ENCODE peak calls at places on chromosomes 12 and 14, in ten cellular contexts. One of them, this sample, is unnamed.

GRCh38 chr12:122992386-122992785 is 11.9 kb downstream of the ARL6IP4 start:
- DNase-seq in HEK293T: no peak
- DNase-seq in stimulated activated CD4-positive, alpha-beta T cell treated with anti-CD3 and anti-CD28 coated beads, Interleukin-4, amount 100 ng/mL, for 24 hours: no peak
- DNase-seq in iris pigment epithelial cell: no peak
- DNase-seq in anterior cingulate cortex: no peak
- DNase-seq in EH: no peak
- DNase-seq in upper lobe of right lung: no peak
- DNase-seq in dorsolateral prefrontal cortex: no peak
- DNase-seq in neural crest cell: no peak
- DNase-seq in cardiac fibroblast: no peak
- DNase-seq in this sample: no peak

GRCh38 chr12:72261885-72262284 is 10.3 kb upstream of the TRHDE start:
- DNase-seq in dorsolateral prefrontal cortex: no peak
- DNase-seq in upper lobe of right lung: no peak
- DNase-seq in cardiac fibroblast: no peak
- DNase-seq in iris pigment epithelial cell: no peak
- DNase-seq in EH: no peak
- DNase-seq in neural crest cell: no peak
- DNase-seq in anterior cingulate cortex: no peak
- DNase-seq in HEK293T: no peak
- DNase-seq in stimulated activated CD4-positive, alpha-beta T cell treated with anti-CD3 and anti-CD28 coated beads, Interleukin-4, amount 100 ng/mL, for 24 hours: no peak
- DNase-seq in this sample: no peak

GRCh38 chr12:54370218-54370730 is 6.0 kb upstream of the GPR84 start:
- DNase-seq in anterior cingulate cortex: peak
- DNase-seq in HEK293T: peak
- DNase-seq in EH: peak
- DNase-seq in iris pigment epithelial cell: peak
- DNase-seq in cardiac fibroblast: peak
- DNase-seq in dorsolateral prefrontal cortex: peak
- DNase-seq in neural crest cell: peak
- DNase-seq in upper lobe of right lung: peak
- DNase-seq in stimulated activated CD4-positive, alpha-beta T cell treated with anti-CD3 and anti-CD28 coated beads, Interleukin-4, amount 100 ng/mL, for 24 hours: no peak
- DNase-seq in this sample: no peak

GRCh38 chr12:111363578-111363977 is 5.3 kb downstream of the PHETA1 start:
- DNase-seq in dorsolateral prefrontal cortex: no peak
- DNase-seq in EH: peak
- DNase-seq in stimulated activated CD4-positive, alpha-beta T cell treated with anti-CD3 and anti-CD28 coated beads, Interleukin-4, amount 100 ng/mL, for 24 hours: no peak
- DNase-seq in iris pigment epithelial cell: peak
- DNase-seq in anterior cingulate cortex: no peak
- DNase-seq in neural crest cell: no peak
- DNase-seq in cardiac fibroblast: peak
- DNase-seq in HEK293T: no peak
- DNase-seq in upper lobe of right lung: no peak
- DNase-seq in this sample: no peak

GRCh38 chr14:68864301-68864810 is 71.5 kb upstream of the ZFP36L1 start:
- DNase-seq in dorsolateral prefrontal cortex: no peak
- DNase-seq in upper lobe of right lung: peak
- DNase-seq in neural crest cell: no peak
- DNase-seq in HEK293T: no peak
- DNase-seq in EH: no peak
- DNase-seq in iris pigment epithelial cell: no peak
- DNase-seq in anterior cingulate cortex: no peak
- DNase-seq in stimulated activated CD4-positive, alpha-beta T cell treated with anti-CD3 and anti-CD28 coated beads, Interleukin-4, amount 100 ng/mL, for 24 hours: no peak
- DNase-seq in cardiac fibroblast: peak
- DNase-seq in this sample: no peak

GRCh38 chr14:75578786-75579781 is 664 bp downstream of the FLVCR2 start:
- DNase-seq in stimulated activated CD4-positive, alpha-beta T cell treated with anti-CD3 and anti-CD28 coated beads, Interleukin-4, amount 100 ng/mL, for 24 hours: no peak
- DNase-seq in EH: peak
- DNase-seq in dorsolateral prefrontal cortex: no peak
- DNase-seq in anterior cingulate cortex: no peak
- DNase-seq in cardiac fibroblast: peak
- DNase-seq in upper lobe of right lung: peak
- DNase-seq in HEK293T: peak
- DNase-seq in iris pigment epithelial cell: no peak
- DNase-seq in neural crest cell: peak
- DNase-seq in this sample: no peak

GRCh38 chr12:4246116-4246515 is 27.4 kb upstream of the CCND2 start:
- DNase-seq in anterior cingulate cortex: no peak
- DNase-seq in cardiac fibroblast: no peak
- DNase-seq in stimulated activated CD4-positive, alpha-beta T cell treated with anti-CD3 and anti-CD28 coated beads, Interleukin-4, amount 100 ng/mL, for 24 hours: no peak
- DNase-seq in dorsolateral prefrontal cortex: no peak
- DNase-seq in upper lobe of right lung: no peak
- DNase-seq in neural crest cell: no peak
- DNase-seq in HEK293T: no peak
- DNase-seq in iris pigment epithelial cell: no peak
- DNase-seq in EH: no peak
- DNase-seq in this sample: no peak

GRCh38 chr12:55957106-55957859 is 8.6 kb downstream of the PMEL start:
- DNase-seq in anterior cingulate cortex: no peak
- DNase-seq in stimulated activated CD4-positive, alpha-beta T cell treated with anti-CD3 and anti-CD28 coated beads, Interleukin-4, amount 100 ng/mL, for 24 hours: no peak
- DNase-seq in neural crest cell: no peak
- DNase-seq in dorsolateral prefrontal cortex: no peak
- DNase-seq in iris pigment epithelial cell: no peak
- DNase-seq in cardiac fibroblast: no peak
- DNase-seq in HEK293T: no peak
- DNase-seq in upper lobe of right lung: no peak
- DNase-seq in EH: no peak
- DNase-seq in this sample: no peak

GRCh38 chr12:75766263-75767160 is 255.1 kb upstream of the KRR1 start:
- DNase-seq in dorsolateral prefrontal cortex: no peak
- DNase-seq in EH: peak
- DNase-seq in cardiac fibroblast: peak
- DNase-seq in iris pigment epithelial cell: peak
- DNase-seq in HEK293T: no peak
- DNase-seq in stimulated activated CD4-positive, alpha-beta T cell treated with anti-CD3 and anti-CD28 coated beads, Interleukin-4, amount 100 ng/mL, for 24 hours: no peak
- DNase-seq in neural crest cell: no peak
- DNase-seq in upper lobe of right lung: no peak
- DNase-seq in anterior cingulate cortex: no peak
- DNase-seq in this sample: no peak

GRCh38 chr14:34851395-34851794 is 23.8 kb downstream of the BAZ1A start:
- DNase-seq in dorsolateral prefrontal cortex: no peak
- DNase-seq in cardiac fibroblast: peak
- DNase-seq in HEK293T: no peak
- DNase-seq in iris pigment epithelial cell: peak
- DNase-seq in upper lobe of right lung: no peak
- DNase-seq in anterior cingulate cortex: no peak
- DNase-seq in stimulated activated CD4-positive, alpha-beta T cell treated with anti-CD3 and anti-CD28 coated beads, Interleukin-4, amount 100 ng/mL, for 24 hours: no peak
- DNase-seq in neural crest cell: no peak
- DNase-seq in EH: peak
- DNase-seq in this sample: no peak

GRCh38 chr12:120234643-120235368 is 30.7 kb downstream of the PXN start:
- DNase-seq in anterior cingulate cortex: peak
- DNase-seq in dorsolateral prefrontal cortex: peak
- DNase-seq in stimulated activated CD4-positive, alpha-beta T cell treated with anti-CD3 and anti-CD28 coated beads, Interleukin-4, amount 100 ng/mL, for 24 hours: no peak
- DNase-seq in HEK293T: peak
- DNase-seq in neural crest cell: peak
- DNase-seq in cardiac fibroblast: peak
- DNase-seq in EH: peak
- DNase-seq in iris pigment epithelial cell: peak
- DNase-seq in upper lobe of right lung: peak
- DNase-seq in this sample: no peak

GRCh38 chr14:74262076-74262475 is 22.8 kb downstream of the VSX2 start:
- DNase-seq in EH: no peak
- DNase-seq in anterior cingulate cortex: no peak
- DNase-seq in upper lobe of right lung: no peak
- DNase-seq in stimulated activated CD4-positive, alpha-beta T cell treated with anti-CD3 and anti-CD28 coated beads, Interleukin-4, amount 100 ng/mL, for 24 hours: no peak
- DNase-seq in HEK293T: no peak
- DNase-seq in dorsolateral prefrontal cortex: no peak
- DNase-seq in cardiac fibroblast: no peak
- DNase-seq in iris pigment epithelial cell: no peak
- DNase-seq in neural crest cell: no peak
- DNase-seq in this sample: no peak

GRCh38 chr12:77957034-77957433 is 126.3 kb downstream of the NAV3 start:
- DNase-seq in upper lobe of right lung: no peak
- DNase-seq in anterior cingulate cortex: no peak
- DNase-seq in stimulated activated CD4-positive, alpha-beta T cell treated with anti-CD3 and anti-CD28 coated beads, Interleukin-4, amount 100 ng/mL, for 24 hours: no peak
- DNase-seq in neural crest cell: no peak
- DNase-seq in iris pigment epithelial cell: no peak
- DNase-seq in EH: peak
- DNase-seq in HEK293T: no peak
- DNase-seq in dorsolateral prefrontal cortex: no peak
- DNase-seq in cardiac fibroblast: no peak
- DNase-seq in this sample: no peak

GRCh38 chr12:32139064-32139421 is 32.4 kb downstream of the BICD1 start:
- DNase-seq in stimulated activated CD4-positive, alpha-beta T cell treated with anti-CD3 and anti-CD28 coated beads, Interleukin-4, amount 100 ng/mL, for 24 hours: peak
- DNase-seq in HEK293T: no peak
- DNase-seq in cardiac fibroblast: peak
- DNase-seq in anterior cingulate cortex: no peak
- DNase-seq in neural crest cell: no peak
- DNase-seq in upper lobe of right lung: no peak
- DNase-seq in EH: peak
- DNase-seq in dorsolateral prefrontal cortex: no peak
- DNase-seq in iris pigment epithelial cell: peak
- DNase-seq in this sample: no peak

GRCh38 chr14:91927216-91927615 is 20.3 kb downstream of the FBLN5 start:
- DNase-seq in neural crest cell: no peak
- DNase-seq in stimulated activated CD4-positive, alpha-beta T cell treated with anti-CD3 and anti-CD28 coated beads, Interleukin-4, amount 100 ng/mL, for 24 hours: no peak
- DNase-seq in cardiac fibroblast: peak
- DNase-seq in HEK293T: no peak
- DNase-seq in EH: peak
- DNase-seq in anterior cingulate cortex: no peak
- DNase-seq in upper lobe of right lung: no peak
- DNase-seq in dorsolateral prefrontal cortex: no peak
- DNase-seq in iris pigment epithelial cell: peak
- DNase-seq in this sample: no peak

GRCh38 chr14:64248689-64249088 is 45.5 kb downstream of the ESR2 start:
- DNase-seq in iris pigment epithelial cell: no peak
- DNase-seq in anterior cingulate cortex: no peak
- DNase-seq in upper lobe of right lung: no peak
- DNase-seq in dorsolateral prefrontal cortex: no peak
- DNase-seq in cardiac fibroblast: no peak
- DNase-seq in stimulated activated CD4-positive, alpha-beta T cell treated with anti-CD3 and anti-CD28 coated beads, Interleukin-4, amount 100 ng/mL, for 24 hours: no peak
- DNase-seq in HEK293T: no peak
- DNase-seq in EH: no peak
- DNase-seq in neural crest cell: no peak
- DNase-seq in this sample: no peak

GRCh38 chr12:111035578-111036301 is 115.4 kb upstream of the MYL2 start:
- DNase-seq in iris pigment epithelial cell: no peak
- DNase-seq in stimulated activated CD4-positive, alpha-beta T cell treated with anti-CD3 and anti-CD28 coated beads, Interleukin-4, amount 100 ng/mL, for 24 hours: no peak
- DNase-seq in HEK293T: no peak
- DNase-seq in anterior cingulate cortex: no peak
- DNase-seq in cardiac fibroblast: no peak
- DNase-seq in upper lobe of right lung: no peak
- DNase-seq in EH: no peak
- DNase-seq in neural crest cell: peak
- DNase-seq in dorsolateral prefrontal cortex: no peak
- DNase-seq in this sample: no peak

GRCh38 chr12:8123124-8123888 is at the start of gene CLEC4A:
- DNase-seq in neural crest cell: no peak
- DNase-seq in HEK293T: no peak
- DNase-seq in upper lobe of right lung: no peak
- DNase-seq in dorsolateral prefrontal cortex: no peak
- DNase-seq in iris pigment epithelial cell: no peak
- DNase-seq in EH: no peak
- DNase-seq in anterior cingulate cortex: no peak
- DNase-seq in cardiac fibroblast: no peak
- DNase-seq in stimulated activated CD4-positive, alpha-beta T cell treated with anti-CD3 and anti-CD28 coated beads, Interleukin-4, amount 100 ng/mL, for 24 hours: no peak
- DNase-seq in this sample: no peak

This sample was measured in stimulated activated naive CD4-positive, alpha-beta T cell treated with Interleukin-2 at 50 U/mL for 16 hours.